ENCODE peak calls at places on chromosomes 4 and X, in seven cellular contexts. One of them, this sample, is unnamed.

GRCh38 chr4:123986268-123986798 is 589.7 kb downstream of the SPRY1 start:
- DNase-seq in NCI-H748 treated with DMSO at 0.1 percent for 48 hours: no peak
- DNase-seq in NCI-H2081 treated with DMSO at 0.1 percent for 48 hours: no peak
- DNase-seq in iris pigment epithelial cell: peak
- DNase-seq in left lung: no peak
- DNase-seq in stomach: no peak
- DNase-seq in ureter: no peak
- DNase-seq in this sample: no peak

GRCh38 chrX:105775672-105776071 is 46.7 kb upstream of the NRK start:
- DNase-seq in NCI-H2081 treated with DMSO at 0.1 percent for 48 hours: no peak
- DNase-seq in iris pigment epithelial cell: no peak
- DNase-seq in left lung: no peak
- DNase-seq in ureter: no peak
- DNase-seq in stomach: no peak
- DNase-seq in NCI-H748 treated with DMSO at 0.1 percent for 48 hours: no peak
- DNase-seq in this sample: no peak

GRCh38 chr4:96293806-96294205 is 453.9 kb downstream of the PDHA2 start:
- DNase-seq in NCI-H748 treated with DMSO at 0.1 percent for 48 hours: no peak
- DNase-seq in ureter: no peak
- DNase-seq in stomach: no peak
- DNase-seq in left lung: no peak
- DNase-seq in iris pigment epithelial cell: no peak
- DNase-seq in NCI-H2081 treated with DMSO at 0.1 percent for 48 hours: no peak
- DNase-seq in this sample: no peak

GRCh38 chr4:57661707-57662106 is 551.5 kb upstream of the IGFBP7 start:
- DNase-seq in ureter: no peak
- DNase-seq in NCI-H2081 treated with DMSO at 0.1 percent for 48 hours: no peak
- DNase-seq in stomach: no peak
- DNase-seq in left lung: no peak
- DNase-seq in iris pigment epithelial cell: no peak
- DNase-seq in NCI-H748 treated with DMSO at 0.1 percent for 48 hours: no peak
- DNase-seq in this sample: no peak

GRCh38 chr4:47531241-47531953 is 46.3 kb downstream of the ATP10D start:
- DNase-seq in NCI-H748 treated with DMSO at 0.1 percent for 48 hours: no peak
- DNase-seq in ureter: peak
- DNase-seq in NCI-H2081 treated with DMSO at 0.1 percent for 48 hours: no peak
- DNase-seq in iris pigment epithelial cell: peak
- DNase-seq in stomach: peak
- DNase-seq in left lung: no peak
- DNase-seq in this sample: no peak

GRCh38 chr4:94595880-94596483 is 144.2 kb downstream of the PDLIM5 start:
- DNase-seq in stomach: no peak
- DNase-seq in ureter: no peak
- DNase-seq in left lung: no peak
- DNase-seq in iris pigment epithelial cell: peak
- DNase-seq in NCI-H2081 treated with DMSO at 0.1 percent for 48 hours: no peak
- DNase-seq in NCI-H748 treated with DMSO at 0.1 percent for 48 hours: peak
- DNase-seq in this sample: peak

GRCh38 chr4:15438939-15439524 is 11.2 kb downstream of the C1QTNF7 start:
- DNase-seq in iris pigment epithelial cell: peak
- DNase-seq in stomach: no peak
- DNase-seq in NCI-H2081 treated with DMSO at 0.1 percent for 48 hours: no peak
- DNase-seq in left lung: no peak
- DNase-seq in NCI-H748 treated with DMSO at 0.1 percent for 48 hours: no peak
- DNase-seq in ureter: no peak
- DNase-seq in this sample: no peak

GRCh38 chr4:107472265-107472948 is 247.6 kb downstream of the PAPSS1 start:
- DNase-seq in NCI-H748 treated with DMSO at 0.1 percent for 48 hours: no peak
- DNase-seq in NCI-H2081 treated with DMSO at 0.1 percent for 48 hours: no peak
- DNase-seq in ureter: no peak
- DNase-seq in stomach: no peak
- DNase-seq in iris pigment epithelial cell: no peak
- DNase-seq in left lung: no peak
- DNase-seq in this sample: no peak

GRCh38 chr4:56871357-56871993 is 36.2 kb upstream of the REST start:
- DNase-seq in iris pigment epithelial cell: peak
- DNase-seq in NCI-H2081 treated with DMSO at 0.1 percent for 48 hours: peak
- DNase-seq in stomach: no peak
- DNase-seq in ureter: no peak
- DNase-seq in left lung: no peak
- DNase-seq in NCI-H748 treated with DMSO at 0.1 percent for 48 hours: peak
- DNase-seq in this sample: no peak

GRCh38 chr4:135775909-135776308 is 1574.3 kb upstream of the PABPC4L start:
- DNase-seq in iris pigment epithelial cell: no peak
- DNase-seq in left lung: no peak
- DNase-seq in NCI-H748 treated with DMSO at 0.1 percent for 48 hours: peak
- DNase-seq in ureter: no peak
- DNase-seq in stomach: no peak
- DNase-seq in NCI-H2081 treated with DMSO at 0.1 percent for 48 hours: no peak
- DNase-seq in this sample: no peak

GRCh38 chr4:76495166-76495565 is 60.1 kb downstream of the SHROOM3 start:
- DNase-seq in ureter: no peak
- DNase-seq in iris pigment epithelial cell: no peak
- DNase-seq in NCI-H748 treated with DMSO at 0.1 percent for 48 hours: no peak
- DNase-seq in NCI-H2081 treated with DMSO at 0.1 percent for 48 hours: no peak
- DNase-seq in stomach: no peak
- DNase-seq in left lung: no peak
- DNase-seq in this sample: no peak

GRCh38 chrX:110026099-110026844 is 23.4 kb downstream of the TMEM164 start:
- DNase-seq in iris pigment epithelial cell: no peak
- DNase-seq in NCI-H2081 treated with DMSO at 0.1 percent for 48 hours: no peak
- DNase-seq in NCI-H748 treated with DMSO at 0.1 percent for 48 hours: no peak
- DNase-seq in stomach: peak
- DNase-seq in ureter: no peak
- DNase-seq in left lung: no peak
- DNase-seq in this sample: no peak